ENCODE peak calls at places on chromosome 20, in ten cellular contexts. S is breast epithelium, Q is heart left ventricle, G is adrenal gland, V is K562, J is A549, C is transverse colon, M is H1, X is IMR-90, D is HepG2. W is an unnamed sample. For H3K4me1, the result is how much of the 10 kb centered on the place peaks cover.

GRCh38 chr20:44747166-44748004 is 1.7 kb downstream of the KCNK15 start:
- DNase-seq in Q (peak), C (peak), D (peak), J (peak), V (peak), X (peak), M (peak), S (peak), G (peak), W (peak)

GRCh38 chr20:24835195-24835594 is 113.9 kb upstream of the CST7 start:
- DNase-seq in Q (no peak), J (no peak), G (no peak), M (no peak), S (no peak), D (no peak), V (no peak), C (no peak), X (no peak), W (no peak)

GRCh38 chr20:10453241-10453640 is 18.1 kb downstream of the SLX4IP start:
- DNase-seq in S (no peak), J (no peak), M (no peak), G (no peak), C (peak), D (no peak), V (no peak), Q (no peak), X (no peak), W (peak)

GRCh38 chr20:10731190-10731955 is 57.6 kb upstream of the JAG1 start:
- DNase-seq in D (no peak), C (no peak), Q (no peak), J (no peak), V (no peak), X (peak), G (no peak), S (no peak), M (no peak), W (no peak)

GRCh38 chr20:47688385-47689381 is 96.6 kb downstream of the SULF2 start:
- DNase-seq in X (peak), D (no peak), J (no peak), M (no peak), V (no peak), Q (no peak), S (no peak), G (no peak), C (no peak), W (no peak)

GRCh38 chr20:36472656-36473071 is 68.7 kb upstream of the MYL9 start:
- DNase-seq in G (peak), C (peak), V (peak), M (peak), Q (peak), D (no peak), X (no peak), S (peak), J (peak), W (peak)

GRCh38 chr20:57079016-57080005 is 187.1 kb downstream of the BMP7 start:
- DNase-seq in M (no peak), C (no peak), S (no peak), D (no peak), V (no peak), G (no peak), Q (no peak), J (no peak), X (no peak), W (no peak)

GRCh38 chr20:44650777-44651493 is 564 bp downstream of the ADA start:
- DNase-seq in S (no peak), D (no peak), C (no peak), Q (peak), V (no peak), G (no peak), J (no peak), X (no peak), M (no peak), W (no peak)

GRCh38 chr20:45138451-45139300 is 14.4 kb upstream of the WFDC12 start:
- DNase-seq in V (peak), S (no peak), Q (no peak), M (peak), J (peak), C (peak), G (peak), D (peak), X (no peak), W (peak)

GRCh38 chr20:40536866-40537265 is 152.2 kb downstream of the MAFB start:
- DNase-seq in X (no peak), V (no peak), G (no peak), D (no peak), J (no peak), S (no peak), M (no peak), Q (no peak), C (no peak), W (no peak)

GRCh38 chr20:3980260-3981131 is 34.9 kb downstream of the RNF24 start:
- DNase-seq in S (no peak), X (peak), C (no peak), D (peak), V (peak), Q (peak), G (peak), J (peak), M (no peak), W (no peak)

GRCh38 chr20:17654649-17655285 is 27.3 kb downstream of the RRBP1 start:
- DNase-seq in S (no peak), X (peak), J (no peak), D (peak), Q (no peak), C (peak), V (peak), G (no peak), M (peak), W (peak)

GRCh38 chr20:12925214-12925755 is 83.5 kb upstream of the SPTLC3 start:
- DNase-seq in X (peak), S (no peak), G (peak), Q (no peak), M (peak), C (peak), J (peak), V (peak), D (peak), W (peak)

GRCh38 chr20:25318471-25319240 is 70.8 kb downstream of the PYGB start:
- DNase-seq in G (peak), C (no peak), Q (no peak), S (no peak), X (no peak), J (no peak), V (no peak), M (no peak), D (no peak), W (peak)

GRCh38 chr20:40203032-40203431 is 486.0 kb downstream of the MAFB start:
- DNase-seq in M (no peak), S (no peak), J (no peak), Q (no peak), C (no peak), D (no peak), G (no peak), V (no peak), X (no peak), W (no peak)

GRCh38 chr20:51021067-51022025 is 1.6 kb downstream of the KCNG1 start:
- DNase-seq in M (peak), G (no peak), D (no peak), C (no peak), X (peak), S (no peak), V (no peak), J (no peak), Q (no peak), W (no peak)

GRCh38 chr20:4728121-4728520 is 6.4 kb downstream of the PRND start:
- DNase-seq in V (no peak), J (no peak), D (no peak), Q (no peak), S (no peak), C (no peak), G (no peak), X (peak), M (no peak), W (no peak)

GRCh38 chr20:53579581-53580375 is 13.9 kb downstream of the ZNF217 start:
- DNase-seq in G (no peak), M (no peak), X (peak), Q (no peak), D (peak), C (peak), V (no peak), J (no peak), S (no peak), W (peak)

GRCh38 chr20:52190437-52191131 is 995 bp downstream of the ZFP64 start:
- DNase-seq in C (peak), G (peak), S (no peak), V (peak), J (peak), Q (peak), D (peak), X (peak), M (peak), W (peak)

GRCh38 chr20:36085686-36086267 is 68.8 kb upstream of the EPB41L1 start:
- DNase-seq in G (peak), Q (no peak), D (peak), J (peak), V (peak), S (no peak), C (peak), X (peak), M (no peak), W (peak)

GRCh38 chr20:49430320-49430719 is 52.1 kb downstream of the KCNB1 start:
- DNase-seq in S (no peak), Q (no peak), J (no peak), M (no peak), G (no peak), X (no peak), C (no peak), V (no peak), D (no peak), W (no peak)

GRCh38 chr20:57088436-57088835 is 178.0 kb downstream of the BMP7 start:
- DNase-seq in C (no peak), X (no peak), V (no peak), D (no peak), J (no peak), S (no peak), Q (no peak), M (no peak), G (no peak), W (no peak)

GRCh38 chr20:47359533-47360206 is 3.2 kb upstream of the ZMYND8 start:
- DNase-seq in M (no peak), S (no peak), C (no peak), X (no peak), V (no peak), D (no peak), G (peak), J (no peak), Q (peak), W (peak)

GRCh38 chr20:54340667-54341081 is 132.8 kb downstream of the PFDN4 start:
- DNase-seq in J (no peak), X (peak), C (no peak), G (no peak), V (no peak), S (no peak), Q (no peak), D (no peak), M (no peak), W (no peak)

GRCh38 chr20:36275441-36276189 is 30.5 kb upstream of the DLGAP4 start:
- DNase-seq in M (peak), S (no peak), D (no peak), J (no peak), G (no peak), C (no peak), Q (no peak), X (no peak), V (no peak), W (no peak)

GRCh38 chr20:35394271-35394670 is 17.5 kb downstream of the UQCC1 start:
- DNase-seq in D (no peak), Q (no peak), C (no peak), X (no peak), S (no peak), G (no peak), M (no peak), J (no peak), V (no peak), W (no peak)

GRCh38 chr20:54068966-54069365 is 1.4 kb downstream of the BCAS1 start:
- DNase-seq in M (no peak), D (no peak), Q (no peak), J (no peak), S (no peak), X (no peak), G (no peak), V (no peak), C (no peak), W (no peak)

GRCh38 chr20:35207950-35208611 is 18.4 kb upstream of the MMP24 start:
- DNase-seq in G (peak), V (peak), J (peak), X (peak), D (peak), M (peak), Q (peak), C (peak), S (peak), W (peak)

GRCh38 chr20:24872291-24873014 is 76.6 kb upstream of the CST7 start:
- DNase-seq in V (no peak), J (no peak), C (no peak), G (no peak), D (no peak), X (no peak), Q (no peak), S (no peak), M (no peak), W (no peak)

GRCh38 chr20:23659989-23660837 is 22.5 kb upstream of the CST3 start:
- DNase-seq in M (no peak), V (peak), G (no peak), X (peak), S (no peak), Q (no peak), C (no peak), D (peak), J (no peak), W (no peak)

GRCh38 chr20:58109126-58109880 is 119.2 kb downstream of the ANKRD60 start:
- DNase-seq in X (peak), G (no peak), Q (no peak), D (no peak), J (no peak), M (no peak), C (no peak), S (no peak), V (no peak), W (no peak)

GRCh38 chr20:16556299-16556698 is 16.9 kb downstream of the KIF16B start:
- DNase-seq in Q (no peak), S (no peak), G (no peak), C (no peak), V (no peak), D (no peak), X (peak), M (no peak), J (no peak), W (no peak)

GRCh38 chr20:57440678-57441509 is 49.7 kb downstream of the RBM38 start:
- DNase-seq in D (no peak), V (no peak), X (peak), G (peak), S (peak), C (peak), M (no peak), Q (peak), J (no peak), W (peak)

GRCh38 chr20:56414842-56415765 is 3.0 kb downstream of the CASS4 start:
- DNase-seq in G (no peak), X (peak), S (no peak), V (peak), J (no peak), Q (no peak), D (no peak), C (no peak), M (no peak), W (no peak)

GRCh38 chr20:20553534-20553933 is 158.9 kb downstream of the RALGAPA2 start:
- DNase-seq in S (no peak), G (no peak), V (no peak), J (no peak), X (no peak), Q (no peak), C (no peak), D (no peak), M (no peak), W (no peak)

GRCh38 chr20:48260370-48260769 is 475.1 kb upstream of the SULF2 start:
- DNase-seq in S (no peak), D (no peak), X (no peak), V (no peak), Q (peak), G (no peak), J (no peak), M (no peak), C (no peak), W (no peak)

GRCh38 chr20:57760698-57761412 is 51.0 kb upstream of the PMEPA1 start:
- DNase-seq in J (no peak), C (no peak), S (no peak), X (no peak), D (no peak), G (no peak), M (no peak), V (peak), Q (no peak), W (no peak)

GRCh38 chr20:24968278-24968677 is 19.2 kb downstream of the CST7 start:
- DNase-seq in D (no peak), V (no peak), X (no peak), M (no peak), G (no peak), C (no peak), S (no peak), J (no peak), Q (no peak), W (no peak)

GRCh38 chr20:31515775-31516107 is 1.5 kb downstream of the HM13 start:
- DNase-seq in C (peak), V (no peak), D (no peak), G (no peak), S (no peak), J (no peak), X (no peak), Q (no peak), M (no peak), W (peak)

GRCh38 chr20:39967806-39968205 is 721.2 kb downstream of the MAFB start:
- DNase-seq in G (no peak), J (no peak), D (no peak), V (no peak), M (no peak), Q (no peak), S (no peak), X (no peak), C (no peak), W (no peak)

DNA sequence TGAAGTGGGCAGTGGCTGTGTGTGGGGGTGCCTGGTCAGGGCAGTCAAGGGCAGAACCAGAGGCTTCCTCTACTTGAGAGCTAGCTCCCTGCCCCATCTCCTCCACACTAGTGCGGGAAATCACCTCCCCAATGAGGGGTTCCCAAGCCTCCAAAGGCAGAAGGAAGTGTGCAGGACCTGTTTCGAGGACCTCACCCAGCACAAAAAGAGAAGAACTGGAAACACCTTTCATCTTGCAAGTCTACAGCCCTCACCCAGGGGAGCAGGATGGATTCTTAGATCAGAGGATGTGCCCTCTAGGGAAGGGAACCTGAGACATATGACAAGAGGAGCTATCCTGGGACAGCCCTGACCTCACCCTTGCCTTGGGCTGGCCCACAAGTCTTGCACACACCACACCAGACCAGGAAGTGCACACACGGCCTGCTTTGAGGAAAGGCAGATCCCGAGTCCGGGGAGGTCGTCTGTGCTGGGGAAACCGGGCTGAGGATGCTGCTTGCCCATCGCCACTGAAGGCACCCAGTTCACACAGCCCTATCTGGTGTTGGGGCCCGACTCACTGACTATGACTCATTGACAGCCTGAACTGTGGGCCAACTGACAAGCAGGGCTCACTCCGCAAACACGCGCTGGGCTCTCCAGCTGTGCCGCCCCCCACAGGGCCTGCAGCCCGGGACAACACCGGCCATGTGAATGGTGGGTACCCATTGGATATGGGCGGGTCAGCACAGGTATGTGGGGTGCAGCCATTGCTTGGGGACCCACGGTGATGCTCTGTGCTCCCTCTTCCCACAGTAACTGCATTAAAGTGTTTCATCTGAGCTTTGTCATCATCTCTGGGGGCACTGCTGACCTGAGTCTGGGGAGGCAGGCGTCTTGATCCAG is 1.8 kb downstream of the SAMD10 start:
- DNase-seq in S (no peak), J (no peak), M (no peak), D (peak), X (peak), C (no peak), Q (peak), G (peak), V (peak), W (no peak)
- TF ChIP-seq POLR2A in S (no peak), J (no peak), M (no peak), D (no peak), X (no peak), C (no peak), Q (no peak), G (no peak), V (no peak), W (no peak)

DNA sequence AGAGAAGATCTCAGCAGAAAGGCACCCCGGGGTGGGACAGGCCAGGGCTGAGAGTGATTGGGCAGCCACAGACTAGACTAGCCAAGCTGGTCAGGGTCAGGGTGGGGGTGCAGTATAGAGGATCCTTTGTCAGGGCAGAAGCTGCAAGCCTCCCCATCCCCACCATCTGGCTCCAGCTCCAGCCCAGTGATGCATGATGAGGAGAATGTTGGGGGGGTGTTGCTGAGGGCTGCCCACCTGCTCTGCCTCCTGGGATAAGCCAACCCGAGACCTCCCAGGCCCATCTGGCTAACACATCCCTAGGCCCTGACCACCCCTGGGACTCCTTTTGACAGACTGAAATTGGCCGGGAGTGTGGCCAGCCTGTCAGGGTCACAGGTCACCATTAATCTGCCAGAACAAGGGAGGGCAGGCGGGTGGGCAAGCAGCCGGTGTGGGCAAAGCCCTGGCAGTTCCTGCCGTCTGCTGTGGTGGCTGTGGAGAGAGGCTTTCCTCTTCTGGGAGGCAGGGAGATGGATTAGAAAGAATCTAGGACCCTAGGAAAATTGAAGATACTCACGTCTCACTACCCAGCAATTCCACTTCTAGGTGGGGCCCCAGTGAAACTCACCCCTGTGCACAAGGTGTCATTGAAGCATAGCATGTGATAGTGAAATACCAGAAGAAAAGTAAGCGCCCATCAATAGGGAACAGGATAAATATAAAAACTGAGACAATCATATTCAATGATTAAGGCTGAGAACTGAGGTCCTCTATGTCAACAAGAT is 22.2 kb upstream of the SNTA1 start:
- DNase-seq in J (no peak), Q (no peak), X (no peak), V (no peak), S (no peak), D (peak), C (no peak), M (no peak), G (no peak), W (peak)
- H3K4me1 ChIP-seq in J (under half), Q (under half), X (under half), V (under half), S (under half), D (under half), C (under half), M (under half), G (under half), W (under half)

DNA sequence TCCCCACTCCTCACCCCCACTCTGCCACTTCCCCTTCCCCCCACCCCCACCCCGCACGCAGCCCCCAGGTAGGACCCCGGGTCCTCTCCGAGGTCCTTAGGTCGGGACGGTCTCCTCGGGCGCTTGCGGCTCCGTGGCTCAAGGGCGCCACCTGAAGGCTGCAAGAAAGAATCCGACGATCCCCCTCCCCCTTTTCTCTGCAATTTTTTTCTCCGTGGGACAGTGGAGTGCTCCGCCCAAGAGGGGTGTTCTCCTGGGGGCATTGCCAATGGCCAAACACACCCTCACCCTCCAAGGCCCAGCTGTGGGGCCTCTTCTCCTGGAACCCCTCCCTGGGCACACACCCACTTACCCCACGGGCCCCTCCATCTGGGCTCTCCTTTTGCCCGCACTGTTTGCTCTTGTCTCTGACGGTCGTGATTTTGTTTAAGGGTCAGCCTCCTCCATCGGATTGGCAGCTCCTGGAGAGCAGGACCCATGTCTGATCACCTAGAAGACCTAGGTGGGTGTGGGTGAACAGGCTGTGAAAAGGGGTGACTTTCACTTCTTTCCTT is 1.1 kb upstream of the TMEM74B start:
- DNase-seq in V (peak), J (peak), G (peak), X (peak), C (peak), S (no peak), Q (peak), M (peak), D (peak), W (peak)
- TF ChIP-seq CTCF in V (peak), J (peak), G (no peak), X (peak), C (peak), S (no peak), Q (peak), M (peak), D (peak), W (peak)

GRCh38 chr20:64021124-64021975 is 14.6 kb upstream of the C20orf204 start:
- DNase-seq in D (no peak), V (no peak), X (no peak), C (no peak), G (no peak), M (no peak), J (no peak), S (no peak), Q (no peak), W (no peak)
- TF ChIP-seq POLR2A in D (peak), V (no peak), X (no peak), C (no peak), G (no peak), M (no peak), J (no peak), S (no peak), Q (no peak), W (no peak)